ENCODE peak calls at places on chromosomes 7 and 10, in five cellular contexts. W, F, V, D and R are unnamed samples.
A peak's percentile ranks its signal among the peaks of the same experiment; 100 is the strongest.

GRCh38 chr10:63672491-63672890 is 151.3 kb downstream of the REEP3 start:
- DNase-seq in W (no peak), F (no peak), V (no peak), D (no peak), R (no peak)

GRCh38 chr7:135254-135653 is 57.1 kb upstream of the FAM20C start:
- DNase-seq in W (no peak), F (no peak), V (no peak), D (no peak), R (no peak)

GRCh38 chr7:107327986-107328569 is 141.8 kb upstream of the GPR22 start:
- DNase-seq in W (no peak), F (no peak), V (no peak), D (peak; percentile 10), R (no peak)

GRCh38 chr7:36686499-36686898 is 37.8 kb downstream of the AOAH start:
- DNase-seq in W (no peak), F (no peak), V (no peak), D (no peak), R (no peak)

GRCh38 chr7:122802211-122802833 is 83.9 kb downstream of the CADPS2 start:
- DNase-seq in W (peak; percentile 68), F (no peak), V (no peak), D (no peak), R (no peak)

GRCh38 chr7:80135306-80136104 is 874 bp downstream of the GNAI1 start:
- DNase-seq in W (no peak), F (no peak), V (no peak), D (peak; percentile 25), R (peak; percentile 78)

GRCh38 chr10:116247701-116248100 is 25.3 kb downstream of the GFRA1 start:
- DNase-seq in W (no peak), F (no peak), V (no peak), D (no peak), R (no peak)

GRCh38 chr10:83990126-83990525 is 149.2 kb upstream of the GHITM start:
- DNase-seq in W (no peak), F (no peak), V (no peak), D (no peak), R (no peak)

GRCh38 chr10:121577568-121577967 is 20.7 kb downstream of the FGFR2 start:
- DNase-seq in W (no peak), F (no peak), V (no peak), D (no peak), R (no peak)

GRCh38 chr7:121126801-121127534 is 138.5 kb downstream of the CPED1 start:
- DNase-seq in W (no peak), F (no peak), V (no peak), D (peak; percentile 10), R (no peak)

GRCh38 chr7:142535123-142535779 is 214.0 kb upstream of the PRSS1 start:
- DNase-seq in W (no peak), F (no peak), V (peak; percentile 50), D (peak; percentile 76), R (no peak)

GRCh38 chr7:46759711-46760480 is 822.0 kb downstream of the TNS3 start:
- DNase-seq in W (no peak), F (no peak), V (no peak), D (peak; percentile 29), R (no peak)

GRCh38 chr7:14841850-14842249 is 60.7 kb downstream of the DGKB start:
- DNase-seq in W (no peak), F (no peak), V (no peak), D (no peak), R (no peak)

GRCh38 chr10:80739963-80740715 is 202.4 kb downstream of the SH2D4B start:
- DNase-seq in W (no peak), F (no peak), V (no peak), D (no peak), R (no peak)

GRCh38 chr10:1579671-1580070 is 157.7 kb downstream of the ADARB2 start:
- DNase-seq in W (no peak), F (no peak), V (no peak), D (no peak), R (peak; percentile 64)

GRCh38 chr7:68640103-68640502 is 958.2 kb upstream of the AUTS2 start:
- DNase-seq in W (no peak), F (no peak), V (no peak), D (no peak), R (no peak)

GRCh38 chr7:47669178-47669878 is 87.4 kb upstream of the TNS3 start:
- DNase-seq in W (peak; percentile 85), F (peak; percentile 46), V (peak; percentile 74), D (peak; percentile 61), R (peak; percentile 90)

GRCh38 chr7:116628971-116629586 is 42.9 kb upstream of the MET start:
- DNase-seq in W (peak; percentile 69), F (no peak), V (peak; percentile 67), D (peak; percentile 79), R (no peak)

GRCh38 chr10:26044123-26044749 is 110.2 kb downstream of the MYO3A start:
- DNase-seq in W (no peak), F (no peak), V (peak; percentile 36), D (no peak), R (no peak)

DNA sequence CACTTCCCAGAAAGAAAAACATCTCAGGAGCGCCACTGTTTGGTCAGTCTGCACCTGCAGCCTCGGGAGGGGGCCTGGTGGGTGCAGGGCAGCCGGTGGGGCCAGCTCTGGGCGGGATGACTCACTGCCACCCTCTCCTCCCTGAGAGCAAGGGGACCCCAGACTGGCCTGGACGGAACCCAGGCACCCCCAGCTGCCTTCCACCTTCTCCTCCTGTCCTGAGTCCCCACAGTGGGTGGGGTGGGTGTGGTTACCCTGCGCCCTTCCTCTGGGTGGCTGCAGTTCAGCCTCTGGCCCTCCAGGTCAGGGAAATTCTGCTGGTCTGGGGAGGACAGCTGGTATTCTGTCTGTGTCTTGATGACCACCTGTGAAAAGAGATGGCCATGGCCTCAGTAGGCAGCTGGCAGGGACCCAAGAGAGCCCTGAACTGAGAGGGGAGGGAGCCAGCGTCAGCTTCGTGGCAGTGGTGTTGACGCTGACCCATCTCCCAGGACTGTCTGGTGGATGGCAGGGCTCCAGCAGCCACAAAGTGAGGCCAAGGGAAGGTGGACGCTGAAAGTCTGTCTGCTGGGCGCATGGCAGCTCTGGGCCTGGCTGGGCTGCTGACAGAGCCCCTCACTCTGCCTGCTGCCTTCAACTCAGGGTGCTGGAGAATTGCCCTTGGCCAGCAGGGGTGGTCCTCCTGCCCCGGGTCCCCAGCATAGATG is 8.9 kb downstream of the CALY start:
- DNase-seq in W (no peak), F (no peak), V (no peak), D (no peak), R (no peak)
- TF ChIP-seq EP300 in W (no peak), F (no peak), V (no peak), D (no peak), R (no peak)

GRCh38 chr10:104120903-104121484 is 977 bp upstream of the SFR1 start:
- DNase-seq in W (peak; percentile 97), F (peak; percentile 91), V (peak; percentile 88), D (peak; percentile 97), R (peak; percentile 97)

GRCh38 chr10:104120512-104120902 is 1.5 kb upstream of the SFR1 start:
- DNase-seq in W (no peak), F (no peak), V (no peak), D (no peak), R (no peak)

GRCh38 chr10:104122273-104123107 is 519 bp downstream of the SFR1 start:
- DNase-seq in W (no peak), F (no peak), V (no peak), D (peak; percentile 31), R (no peak)

GRCh38 chr10:104120061-104120460 is 1.9 kb upstream of the SFR1 start:
- DNase-seq in W (no peak), F (no peak), V (no peak), D (no peak), R (no peak)

DNA sequence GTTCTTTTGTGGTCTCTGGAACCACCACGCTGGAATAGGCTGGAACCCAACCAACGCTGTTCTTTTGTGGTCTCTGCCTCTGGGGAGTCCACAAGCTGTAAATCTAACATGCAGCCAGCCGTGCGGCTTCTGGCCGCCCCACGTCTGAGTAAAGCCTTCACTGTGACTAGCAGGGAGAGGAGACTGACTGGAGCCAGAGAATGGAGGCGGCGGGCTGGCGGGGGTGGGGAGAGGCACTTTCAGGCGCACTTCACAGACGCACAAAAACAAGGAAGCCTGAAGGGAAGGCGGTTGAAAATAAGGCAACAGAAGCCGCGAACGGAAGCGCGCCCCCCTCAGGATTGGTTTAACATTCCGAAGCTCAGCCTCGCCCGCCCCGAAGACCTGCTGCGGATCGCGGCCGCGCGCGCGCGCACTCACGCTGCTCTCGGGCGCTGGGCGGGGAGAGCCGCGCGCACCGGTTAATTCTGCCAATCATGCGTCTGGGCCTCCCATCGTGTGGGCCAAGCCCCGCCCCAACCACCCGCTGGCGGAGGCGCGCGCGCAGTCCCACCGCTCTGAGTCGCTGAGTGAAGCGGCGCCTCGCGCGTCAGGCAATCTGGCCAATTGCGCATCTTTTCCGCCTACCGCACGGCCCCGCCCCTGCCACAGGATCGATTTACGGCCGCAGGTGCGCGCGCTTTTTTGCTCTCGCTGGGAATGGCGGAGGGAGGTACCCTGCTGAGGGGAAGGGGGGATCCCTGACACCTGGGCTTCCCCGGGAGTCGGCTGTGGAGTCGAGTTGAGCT is at the start of gene SFR1:
- DNase-seq in W (peak; percentile 99), F (peak; percentile 96), V (peak; percentile 100), D (peak; percentile 99), R (peak; percentile 99)
- H3K4me3 ChIP-seq in W (peak within 1 kb of the TSS; percentile 74), F (peak within 1 kb of the TSS; percentile 87), V (peak within 1 kb of the TSS; percentile 67), D (peak within 1 kb of the TSS; percentile 88), R (peak within 1 kb of the TSS; percentile 77)

GRCh38 chr10:29595146-29595545 is 39.6 kb downstream of the SVIL start:
- DNase-seq in W (no peak), F (no peak), V (no peak), D (no peak), R (no peak)
- H3K27ac ChIP-seq in W (peak overlapping the region; percentile 75), F (no peak overlapping the region), V (no peak overlapping the region), D (no peak overlapping the region), R (no peak overlapping the region)

DNA sequence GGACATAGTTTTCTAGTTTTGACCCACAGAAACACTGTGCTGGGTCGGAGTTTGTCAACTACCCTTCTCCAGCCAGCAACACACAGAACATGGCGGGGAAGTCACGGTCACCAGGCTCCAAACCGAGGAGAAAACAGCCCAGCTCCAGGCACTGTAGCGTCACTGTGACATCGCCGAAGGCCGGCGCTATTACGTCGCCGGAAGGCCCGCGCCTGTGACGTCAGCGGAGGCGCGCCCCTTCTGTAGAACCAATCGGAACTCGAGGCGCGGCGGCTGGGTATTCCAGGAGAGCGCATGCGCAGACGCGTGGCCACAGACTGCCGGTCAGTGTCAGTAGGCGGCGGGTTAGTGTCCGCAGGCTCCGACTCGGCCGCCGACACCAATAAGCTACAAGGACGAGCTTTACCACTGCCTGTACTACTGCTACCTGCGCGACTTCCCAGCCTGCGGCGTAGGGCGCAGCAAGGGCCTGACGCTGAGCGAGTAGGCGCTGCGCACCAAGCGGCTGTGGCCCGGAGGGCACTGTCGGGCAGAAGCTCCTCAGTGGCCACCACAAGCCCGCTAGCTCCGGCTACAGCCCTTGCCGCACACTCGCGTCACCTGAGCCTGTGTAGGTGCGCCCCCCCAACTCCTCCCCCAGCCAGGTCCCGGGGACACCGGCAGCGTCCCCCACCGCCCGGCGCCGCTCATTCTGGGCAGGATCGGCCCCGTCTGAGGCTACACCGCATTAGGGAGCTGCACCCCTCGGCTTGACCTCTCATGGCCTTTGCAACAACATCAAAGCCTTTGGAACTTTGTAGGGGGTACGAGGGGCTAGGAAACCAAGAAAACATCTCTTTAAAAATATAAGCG is 35.1 kb upstream of the SRRM3 start:
- DNase-seq in W (peak; percentile 99), F (peak; percentile 97), V (peak; percentile 99), D (peak; percentile 98), R (peak; percentile 98)
- TF ChIP-seq EP300 in W (peak; percentile 68), F (peak; percentile 96), V (peak; percentile 62), D (no peak), R (no peak)